ENCODE peak calls at places on chromosomes 3 and 15, in six cellular contexts. Q is PC-3, R is IMR-90, J is uterus, A is AG04450, Z is HCT116. K is an unnamed sample.
A peak's percentile ranks its signal among the peaks of the same experiment; 100 is the strongest.

GRCh38 chr15:25481208-25481862 is 42.5 kb upstream of the UBE3A start:
- DNase-seq in Q (peak; percentile 12), R (no peak), A (no peak), J (no peak), Z (no peak), K (no peak)

GRCh38 chr3:142886938-142887337 is 1.9 kb downstream of the PCOLCE2 start:
- DNase-seq in A (no peak), Q (peak; percentile 78), Z (no peak), R (peak; percentile 50), J (no peak), K (no peak)

GRCh38 chr3:13501056-13501455 is 20.9 kb downstream of the HDAC11 start:
- DNase-seq in Q (no peak), J (no peak), Z (no peak), R (no peak), A (no peak), K (no peak)

GRCh38 chr3:15779111-15779510 is 18.7 kb downstream of the ANKRD28 start:
- DNase-seq in Z (no peak), Q (no peak), R (no peak), A (no peak), J (no peak), K (no peak)

GRCh38 chr15:25543156-25543555 is 104.3 kb upstream of the UBE3A start:
- DNase-seq in Q (peak; percentile 44), J (peak; percentile 63), Z (no peak), R (peak; percentile 39), A (no peak), K (peak; percentile 28)

GRCh38 chr3:99668044-99668443 is 29.6 kb downstream of the COL8A1 start:
- DNase-seq in R (no peak), Q (no peak), Z (no peak), A (no peak), J (no peak), K (no peak)

GRCh38 chr3:197516517-197516889 is 39.3 kb downstream of the BDH1 start:
- DNase-seq in A (peak; percentile 67), Z (peak; percentile 83), Q (peak; percentile 98), J (no peak), R (peak; percentile 94), K (no peak)

GRCh38 chr3:171480526-171480925 is 20.3 kb upstream of the TNIK start:
- DNase-seq in Q (no peak), J (no peak), Z (no peak), A (no peak), R (no peak), K (no peak)

GRCh38 chr15:92809064-92809879 is 90.9 kb upstream of the CHD2 start:
- DNase-seq in Q (peak; percentile 97), Z (peak; percentile 83), A (peak; percentile 94), J (peak; percentile 99), R (peak; percentile 96), K (peak; percentile 73)

GRCh38 chr3:99012051-99012450 is 110.6 kb upstream of the DCBLD2 start:
- DNase-seq in Q (no peak), A (no peak), Z (no peak), J (no peak), R (peak; percentile 13), K (no peak)

GRCh38 chr15:99502182-99502581 is 63.6 kb upstream of the MEF2A start:
- DNase-seq in R (no peak), Q (no peak), A (no peak), J (no peak), Z (no peak), K (no peak)

GRCh38 chr3:64972793-64973192 is 285.0 kb upstream of the ADAMTS9 start:
- DNase-seq in Q (no peak), J (no peak), R (peak; percentile 54), Z (no peak), A (no peak), K (no peak)

GRCh38 chr15:27091270-27091940 is 120.4 kb downstream of the GABRG3 start:
- DNase-seq in J (no peak), A (no peak), Z (no peak), R (no peak), Q (peak; percentile 30), K (no peak)

GRCh38 chr15:91942676-91943417 is 89.3 kb downstream of the SLCO3A1 start:
- DNase-seq in R (peak; percentile 89), J (peak; percentile 84), A (peak; percentile 72), Z (peak; percentile 28), Q (peak; percentile 74), K (peak; percentile 62)

GRCh38 chr3:101941253-101942039 is 92.1 kb downstream of the NFKBIZ start:
- DNase-seq in A (no peak), R (peak; percentile 67), Z (no peak), J (no peak), Q (no peak), K (no peak)

GRCh38 chr3:99526927-99527326 is 111.5 kb upstream of the COL8A1 start:
- DNase-seq in Z (no peak), Q (no peak), A (no peak), J (no peak), R (peak; percentile 41), K (no peak)

GRCh38 chr3:129703913-129704312 is 97.4 kb upstream of the PLXND1 start:
- DNase-seq in A (no peak), J (no peak), Q (no peak), Z (no peak), R (peak; percentile 1), K (no peak)

GRCh38 chr15:36429707-36430106 is 149.7 kb upstream of the CDIN1 start:
- DNase-seq in J (no peak), R (no peak), Q (no peak), A (no peak), Z (no peak), K (no peak)

GRCh38 chr3:195054311-195054710 is 216.6 kb downstream of the XXYLT1 start:
- DNase-seq in Q (no peak), A (no peak), Z (no peak), R (no peak), J (no peak), K (no peak)

GRCh38 chr3:189606774-189607173 is 24.4 kb upstream of the TP63 start:
- DNase-seq in Q (peak; percentile 15), J (no peak), Z (no peak), R (no peak), A (no peak), K (no peak)

GRCh38 chr3:152076148-152076547 is 192.6 kb upstream of the MBNL1 start:
- DNase-seq in Q (peak; percentile 28), J (no peak), Z (no peak), A (no peak), R (peak; percentile 31), K (no peak)

GRCh38 chr3:4512895-4513616 is 19.9 kb downstream of the ITPR1 start:
- DNase-seq in R (no peak), Z (no peak), Q (no peak), A (no peak), J (no peak), K (no peak)

DNA sequence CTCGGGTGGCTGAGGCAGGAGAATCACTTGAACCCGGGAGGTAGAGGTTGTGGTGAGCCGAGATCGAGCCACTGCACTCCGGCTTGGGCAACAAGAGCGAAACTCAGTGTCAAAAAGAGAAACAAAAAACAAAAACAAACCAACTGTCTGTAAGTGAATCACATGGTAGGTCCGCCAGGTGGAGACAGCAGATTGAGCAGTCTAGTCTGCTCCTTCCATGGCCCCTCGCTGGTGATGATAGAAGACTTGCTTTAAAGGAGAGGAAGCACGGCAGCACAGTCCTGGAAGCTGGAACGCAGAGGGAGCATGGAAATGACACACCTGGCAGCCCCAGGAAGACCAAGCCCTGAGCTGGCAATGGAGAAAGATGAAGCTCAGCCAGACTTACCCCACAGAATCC is 31.4 kb upstream of the MGLL start:
- DNase-seq in Q (peak; percentile 43), R (no peak), J (no peak), Z (no peak), A (no peak), K (no peak)
- TF ChIP-seq CTCF in Q (peak; percentile 51), R (no peak), J (no peak), Z (no peak), A (no peak), K (no peak)

DNA sequence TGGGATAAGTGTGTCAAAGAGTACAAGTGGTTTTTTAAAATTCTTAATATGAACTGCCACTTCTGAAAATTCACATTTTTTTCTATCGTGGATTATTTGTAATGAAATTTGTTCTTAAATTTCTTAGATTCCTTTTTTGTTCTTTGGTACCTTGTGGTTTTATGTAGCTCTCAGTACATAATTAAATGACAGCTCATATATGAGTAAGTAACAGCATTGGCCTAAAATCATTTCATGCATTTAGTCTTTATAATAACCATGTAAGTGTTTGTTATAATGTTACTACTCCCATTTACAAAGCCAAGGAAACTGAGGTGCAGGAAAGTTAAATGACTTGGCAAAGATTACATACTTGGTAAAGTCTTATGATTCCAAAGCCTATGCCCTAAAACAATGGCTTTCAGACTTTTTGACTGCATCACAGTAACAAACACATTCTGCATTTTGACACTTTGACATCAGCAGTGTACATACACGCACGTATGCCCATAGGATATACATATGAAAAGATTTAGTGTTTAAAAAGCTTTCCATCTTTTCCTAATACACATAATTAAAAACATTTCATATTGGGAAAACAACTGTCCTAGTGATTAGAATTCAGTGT is 14.9 kb downstream of the SPRED1 start:
- DNase-seq in Z (no peak), Q (peak; percentile 15), J (no peak), R (peak; percentile 36), A (no peak), K (no peak)
- TF ChIP-seq CTCF in Z (no peak), Q (no peak), J (no peak), R (no peak), A (no peak), K (no peak)

GRCh38 chr3:113242091-113242581 is 30.8 kb downstream of the BOC start:
- DNase-seq in J (no peak), Q (no peak), Z (no peak), A (no peak), R (peak; percentile 21), K (no peak)

GRCh38 chr3:113240841-113241240 is 29.5 kb downstream of the BOC start:
- DNase-seq in J (no peak), A (no peak), Q (no peak), R (no peak), Z (no peak), K (no peak)

GRCh38 chr3:113234688-113235260 is 23.4 kb downstream of the BOC start:
- DNase-seq in A (no peak), Q (no peak), R (peak; percentile 38), J (no peak), Z (no peak), K (no peak)

GRCh38 chr3:113241292-113242033 is 30.1 kb downstream of the BOC start:
- DNase-seq in J (peak; percentile 53), Z (no peak), R (peak; percentile 22), A (no peak), Q (no peak), K (no peak)

GRCh38 chr3:113238503-113238902 is 27.1 kb downstream of the BOC start:
- DNase-seq in J (no peak), Z (no peak), A (no peak), R (no peak), Q (no peak), K (no peak)
- TF ChIP-seq CTCF in J (no peak), Z (peak; percentile 29), A (no peak), R (no peak), Q (peak; percentile 22), K (no peak)

GRCh38 chr15:70240082-70240481 is 142.4 kb upstream of the TLE3 start:
- DNase-seq in Z (no peak), A (no peak), R (no peak), Q (no peak), J (no peak), K (no peak)

GRCh38 chr15:70235347-70235746 is 137.6 kb upstream of the TLE3 start:
- DNase-seq in Q (peak; percentile 42), R (no peak), A (no peak), Z (no peak), J (no peak), K (peak; percentile 6)

GRCh38 chr15:70236306-70237103 is 138.8 kb upstream of the TLE3 start:
- DNase-seq in A (peak; percentile 30), Z (no peak), Q (peak; percentile 66), R (peak; percentile 81), J (no peak), K (peak; percentile 6)

GRCh38 chr15:70238917-70239316 is 141.2 kb upstream of the TLE3 start:
- DNase-seq in Q (no peak), J (no peak), A (no peak), R (no peak), Z (no peak), K (no peak)

GRCh38 chr15:70237626-70238025 is 139.9 kb upstream of the TLE3 start:
- DNase-seq in J (no peak), Z (no peak), R (no peak), A (no peak), Q (no peak), K (no peak)
- TF ChIP-seq CTCF in J (no peak), Z (no peak), R (no peak), A (no peak), Q (no peak), K (no peak)